ENCODE peak calls at places on chromosome 2, in four cellular contexts. M is kidney, S is GM23338, T is tibial artery. E is an unnamed sample.
A peak's percentile ranks its signal among the peaks of the same experiment; 100 is the strongest.

GRCh38 chr2:135960150-135960549 is 25.3 kb downstream of the DARS1 start:
- DNase-seq in M (no peak), S (no peak), T (no peak), E (no peak)

GRCh38 chr2:191500566-191501389 is 177.2 kb upstream of the NABP1 start:
- DNase-seq in M (peak; percentile 71), S (no peak), T (no peak), E (no peak)

GRCh38 chr2:127560929-127561275 is 25.4 kb downstream of the MYO7B start:
- DNase-seq in M (no peak), S (no peak), T (no peak), E (no peak)

GRCh38 chr2:142944264-142944663 is 66.8 kb downstream of the KYNU start:
- DNase-seq in M (no peak), S (no peak), T (no peak), E (no peak)

GRCh38 chr2:195658541-195658890 is 1.5 kb downstream of the SLC39A10 start:
- DNase-seq in M (no peak), S (no peak), T (no peak), E (no peak)

GRCh38 chr2:205764502-205764815 is 82.2 kb downstream of the NRP2 start:
- DNase-seq in M (no peak), S (peak; percentile 24), T (no peak), E (no peak)

GRCh38 chr2:159737292-159737916 is 25.1 kb downstream of the MARCHF7 start:
- DNase-seq in M (no peak), S (no peak), T (no peak), E (no peak)

GRCh38 chr2:107376910-107377309 is 449.8 kb upstream of the RGPD4 start:
- DNase-seq in M (no peak), S (no peak), T (no peak), E (no peak)

GRCh38 chr2:202406445-202406967 is 30.4 kb downstream of the BMPR2 start:
- DNase-seq in M (no peak), S (no peak), T (no peak), E (no peak)

GRCh38 chr2:126653102-126653501 is 2.9 kb upstream of the GYPC start:
- DNase-seq in M (no peak), S (no peak), T (no peak), E (no peak)

GRCh38 chr2:18001671-18002070 is 123.2 kb downstream of the KCNS3 start:
- DNase-seq in M (no peak), S (peak; percentile 51), T (no peak), E (no peak)

GRCh38 chr2:179262077-179262660 is 2.5 kb downstream of the SESTD1 start:
- DNase-seq in M (no peak), S (no peak), T (no peak), E (no peak)

GRCh38 chr2:241942416-241943208 is 73.1 kb downstream of the RTP5 start:
- DNase-seq in M (no peak), S (no peak), T (no peak), E (no peak)

GRCh38 chr2:53202063-53202462 is 565.5 kb upstream of the CHAC2 start:
- DNase-seq in M (no peak), S (peak; percentile 5), T (no peak), E (no peak)

GRCh38 chr2:26033769-26034596 is at the start of gene RAB10:
- DNase-seq in M (peak; percentile 100), S (peak; percentile 98), T (peak; percentile 100), E (peak; percentile 100)

GRCh38 chr2:26039603-26040367 is 5.9 kb downstream of the RAB10 start:
- DNase-seq in M (no peak), S (no peak), T (no peak), E (no peak)

GRCh38 chr2:26035110-26035728 is 1.3 kb downstream of the RAB10 start:
- DNase-seq in M (no peak), S (no peak), T (no peak), E (no peak)

GRCh38 chr2:26033270-26033768 is 565 bp upstream of the RAB10 start:
- DNase-seq in M (no peak), S (peak; percentile 88), T (peak; percentile 79), E (no peak)

DNA sequence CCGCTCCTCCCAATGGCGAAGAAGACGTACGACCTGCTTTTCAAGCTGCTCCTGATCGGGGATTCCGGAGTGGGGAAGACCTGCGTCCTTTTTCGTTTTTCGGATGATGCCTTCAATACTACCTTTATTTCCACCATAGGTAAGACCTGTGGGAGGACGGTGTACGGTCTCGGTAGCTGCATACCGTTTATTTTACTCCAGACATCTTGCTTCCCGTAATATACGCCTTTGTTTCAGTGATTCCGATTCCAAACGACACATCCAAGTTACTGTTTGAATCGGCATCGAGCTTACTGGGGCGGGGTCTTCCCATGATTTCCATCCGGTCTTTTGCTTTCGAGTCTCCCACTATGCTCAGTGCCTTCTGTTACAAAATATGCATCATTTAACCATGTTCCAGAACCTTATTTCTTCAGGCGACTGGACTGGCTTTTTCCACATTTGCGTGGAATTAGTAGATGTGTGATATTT is 748 bp downstream of the RAB10 start:
- DNase-seq in M (no peak), S (peak; percentile 37), T (no peak), E (no peak)
- H3K4me1 ChIP-seq in M (no peaks in the 10 kb centered on the region), S (peaks cover 14% of the 10 kb centered on the region), T (peaks cover 47% of the 10 kb centered on the region), E (peaks cover 30% of the 10 kb centered on the region)

GRCh38 chr2:207481924-207482323 is 47.8 kb upstream of the CREB1 start:
- DNase-seq in M (no peak), S (no peak), T (no peak), E (no peak)

GRCh38 chr2:207482630-207483029 is 47.1 kb upstream of the CREB1 start:
- DNase-seq in M (no peak), S (no peak), T (no peak), E (no peak)

GRCh38 chr2:207479198-207479785 is 50.5 kb upstream of the CREB1 start:
- DNase-seq in M (no peak), S (no peak), T (no peak), E (no peak)

GRCh38 chr2:207478572-207478971 is 51.2 kb upstream of the CREB1 start:
- DNase-seq in M (no peak), S (no peak), T (no peak), E (no peak)

GRCh38 chr2:207480521-207481034 is 49.2 kb upstream of the CREB1 start:
- DNase-seq in M (no peak), S (no peak), T (no peak), E (no peak)
- H3K27ac ChIP-seq in M (no peak overlapping the region), S (no peak overlapping the region), T (no peak overlapping the region), E (no peak overlapping the region)

DNA sequence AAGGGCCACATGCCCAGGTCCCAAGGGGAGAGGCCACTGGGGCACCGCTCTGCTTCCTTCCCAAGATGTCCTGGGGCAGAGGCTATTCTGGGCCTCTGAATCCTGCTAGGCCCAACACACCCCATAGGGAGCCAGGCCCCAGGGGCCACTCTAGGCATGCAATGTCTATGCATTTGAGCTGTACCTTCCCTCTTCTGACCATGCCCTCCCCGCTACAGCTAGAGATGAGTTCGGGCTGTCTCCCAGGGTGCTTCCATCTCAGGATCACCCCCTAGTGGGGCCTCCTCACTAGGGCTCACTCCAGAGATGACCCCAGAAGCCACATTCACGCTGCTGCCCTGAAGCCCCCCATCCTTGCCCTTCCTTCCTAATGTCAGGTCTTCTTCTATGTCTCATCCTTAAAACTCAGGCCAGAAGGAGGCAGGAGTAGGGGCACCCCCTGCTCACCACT is 54.4 kb downstream of the TNS1 start:
- DNase-seq in M (no peak), S (no peak), T (peak; percentile 63), E (no peak)
- H3K4me1 ChIP-seq in M (peaks cover 57% of the 10 kb centered on the region), S (peaks cover 26% of the 10 kb centered on the region), T (peaks cover 94% of the 10 kb centered on the region), E (peaks cover 38% of the 10 kb centered on the region)

GRCh38 chr2:28447943-28448737 is 47.7 kb upstream of the PLB1 start:
- DNase-seq in M (no peak), S (no peak), T (no peak), E (no peak)

GRCh38 chr2:28449126-28449488 is 46.8 kb upstream of the PLB1 start:
- DNase-seq in M (no peak), S (no peak), T (no peak), E (no peak)

GRCh38 chr2:28450901-28451565 is 44.8 kb upstream of the PLB1 start:
- DNase-seq in M (no peak), S (no peak), T (no peak), E (no peak)

GRCh38 chr2:28449489-28450395 is 46.1 kb upstream of the PLB1 start:
- DNase-seq in M (no peak), S (peak; percentile 15), T (no peak), E (no peak)

GRCh38 chr2:28448738-28449100 is 47.1 kb upstream of the PLB1 start:
- DNase-seq in M (no peak), S (no peak), T (no peak), E (peak; percentile 40)
- H3K27ac ChIP-seq in M (peak overlapping the region; percentile 23), S (no peak overlapping the region), T (no peak overlapping the region), E (no peak overlapping the region)

GRCh38 chr2:230601510-230601909 is 111.1 kb upstream of the CAB39 start:
- DNase-seq in M (no peak), S (no peak), T (no peak), E (no peak)

GRCh38 chr2:230600285-230600684 is 112.4 kb upstream of the CAB39 start:
- DNase-seq in M (no peak), S (no peak), T (no peak), E (no peak)

GRCh38 chr2:230600881-230601280 is 111.8 kb upstream of the CAB39 start:
- DNase-seq in M (no peak), S (no peak), T (no peak), E (no peak)

GRCh38 chr2:230602562-230603230 is 109.9 kb upstream of the CAB39 start:
- DNase-seq in M (no peak), S (no peak), T (no peak), E (no peak)

GRCh38 chr2:230599854-230600253 is 112.8 kb upstream of the CAB39 start:
- DNase-seq in M (no peak), S (no peak), T (no peak), E (no peak)
- H3K4me1 ChIP-seq in M (no peaks in the 10 kb centered on the region), S (peaks cover 9% of the 10 kb centered on the region), T (no peaks in the 10 kb centered on the region), E (peaks cover 7% of the 10 kb centered on the region)

DNA sequence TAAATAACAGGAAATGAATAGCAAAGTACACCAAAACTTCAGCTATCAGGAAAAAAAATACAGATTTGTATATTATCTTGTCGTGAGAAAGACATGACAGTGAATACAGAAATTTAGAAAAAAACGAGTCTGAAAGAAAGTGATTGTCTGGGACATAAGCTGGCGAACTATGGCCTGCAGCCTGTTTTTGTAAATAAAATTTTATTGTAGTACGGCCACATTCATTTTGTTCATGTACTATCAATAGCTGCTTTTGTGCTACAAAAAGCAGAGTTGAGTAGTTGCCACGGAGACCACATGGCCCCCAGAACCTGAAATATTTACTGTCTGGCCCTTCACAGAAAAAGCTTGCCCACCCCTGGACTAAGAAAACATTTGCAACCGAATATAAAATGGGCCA is 17.8 kb downstream of the ANTXR1 start:
- DNase-seq in M (no peak), S (no peak), T (no peak), E (no peak)
- H3K27ac ChIP-seq in M (no peak overlapping the region), S (no peak overlapping the region), T (peak overlapping the region; percentile 51), E (no peak overlapping the region)

E was measured in upper lobe of right lung.